ENCODE peak calls at places on chromosomes 3 and 15, in eight cellular contexts. V is ovary, O is uterus, Q is GM12891, G is IMR-90, P is spleen, N is body of pancreas, C is stomach. M is an unnamed sample.

GRCh38 chr3:132872711-132873110 is 150.5 kb upstream of the NPHP3 start:
- DNase-seq in P (no peak), N (no peak), V (no peak), O (no peak), C (no peak), Q (no peak), G (no peak), M (no peak)

GRCh38 chr3:129360705-129361460 is 67.6 kb downstream of the EFCAB12 start:
- DNase-seq in C (no peak), N (no peak), G (no peak), Q (no peak), V (no peak), P (no peak), O (no peak), M (no peak)

GRCh38 chr3:43366466-43366865 is 80.1 kb downstream of the SNRK start:
- DNase-seq in N (no peak), P (no peak), O (no peak), V (no peak), G (no peak), C (peak; percentile 59), Q (no peak), M (no peak)

GRCh38 chr3:74787008-74787407 is 172.5 kb upstream of the CNTN3 start:
- DNase-seq in N (no peak), V (no peak), C (no peak), G (no peak), P (no peak), Q (no peak), O (no peak), M (no peak)

GRCh38 chr3:142595951-142596725 is at the start of gene PLS1:
- DNase-seq in P (peak; percentile 94), V (peak; percentile 80), Q (peak; percentile 81), O (peak; percentile 88), C (peak; percentile 93), N (peak; percentile 91), G (peak; percentile 70), M (peak; percentile 58)

GRCh38 chr3:141081141-141081795 is 30.1 kb downstream of the SPSB4 start:
- DNase-seq in P (peak; percentile 34), Q (no peak), C (no peak), G (no peak), O (no peak), N (no peak), V (no peak), M (no peak)

GRCh38 chr3:3552741-3553140 is 246.5 kb upstream of the LRRN1 start:
- DNase-seq in V (no peak), P (no peak), C (no peak), O (no peak), N (no peak), Q (no peak), G (no peak), M (peak; percentile 6)

GRCh38 chr3:78734048-78734637 is 1033.7 kb downstream of the ROBO1 start:
- DNase-seq in O (no peak), Q (no peak), C (no peak), N (no peak), V (no peak), G (peak; percentile 83), P (no peak), M (no peak)

GRCh38 chr15:59532770-59533379 is 78.7 kb upstream of the GCNT3 start:
- DNase-seq in N (peak; percentile 32), O (no peak), G (peak; percentile 21), V (peak; percentile 24), P (no peak), C (peak; percentile 25), Q (no peak), M (no peak)

GRCh38 chr3:196662711-196663571 is 23.4 kb downstream of the NRROS start:
- DNase-seq in V (no peak), G (peak; percentile 41), P (no peak), Q (no peak), O (no peak), C (no peak), N (no peak), M (no peak)

GRCh38 chr3:159667261-159667660 is 321.4 kb upstream of the IL12A start:
- DNase-seq in P (no peak), G (peak; percentile 60), Q (no peak), V (no peak), C (no peak), O (no peak), N (no peak), M (no peak)

GRCh38 chr15:51668446-51668845 is 12.9 kb upstream of the SCG3 start:
- DNase-seq in G (no peak), P (no peak), O (no peak), C (no peak), Q (no peak), N (no peak), V (no peak), M (no peak)

GRCh38 chr15:91849749-91850161 is 3.8 kb upstream of the SLCO3A1 start:
- DNase-seq in P (no peak), Q (no peak), V (no peak), G (peak; percentile 57), C (no peak), N (no peak), O (no peak), M (peak; percentile 25)

GRCh38 chr3:124295358-124295757 is 303.4 kb upstream of the ROPN1 start:
- DNase-seq in Q (no peak), N (no peak), V (no peak), P (no peak), O (no peak), C (no peak), G (no peak), M (no peak)

GRCh38 chr3:35383719-35384555 is 255.4 kb upstream of the ARPP21 start:
- DNase-seq in C (no peak), Q (no peak), V (no peak), P (no peak), G (no peak), N (no peak), O (no peak), M (no peak)

GRCh38 chr15:94229591-94230365 is 1.6 kb upstream of the MCTP2 start:
- DNase-seq in O (no peak), V (no peak), G (no peak), C (no peak), N (no peak), P (no peak), Q (no peak), M (no peak)
- TF ChIP-seq POLR2A in O (no peak), V (no peak), G (no peak), C (no peak), N (no peak), P (no peak), Q (no peak), M (no peak)

GRCh38 chr3:50356553-50356952 is 2.8 kb downstream of the TMEM115 start:
- DNase-seq in C (peak; percentile 60), N (peak; percentile 61), P (no peak), Q (no peak), O (no peak), V (no peak), G (no peak), M (no peak)
- TF ChIP-seq POLR2A in C (no peak), N (no peak), P (no peak), Q (no peak), O (no peak), V (no peak), G (no peak), M (no peak)

DNA sequence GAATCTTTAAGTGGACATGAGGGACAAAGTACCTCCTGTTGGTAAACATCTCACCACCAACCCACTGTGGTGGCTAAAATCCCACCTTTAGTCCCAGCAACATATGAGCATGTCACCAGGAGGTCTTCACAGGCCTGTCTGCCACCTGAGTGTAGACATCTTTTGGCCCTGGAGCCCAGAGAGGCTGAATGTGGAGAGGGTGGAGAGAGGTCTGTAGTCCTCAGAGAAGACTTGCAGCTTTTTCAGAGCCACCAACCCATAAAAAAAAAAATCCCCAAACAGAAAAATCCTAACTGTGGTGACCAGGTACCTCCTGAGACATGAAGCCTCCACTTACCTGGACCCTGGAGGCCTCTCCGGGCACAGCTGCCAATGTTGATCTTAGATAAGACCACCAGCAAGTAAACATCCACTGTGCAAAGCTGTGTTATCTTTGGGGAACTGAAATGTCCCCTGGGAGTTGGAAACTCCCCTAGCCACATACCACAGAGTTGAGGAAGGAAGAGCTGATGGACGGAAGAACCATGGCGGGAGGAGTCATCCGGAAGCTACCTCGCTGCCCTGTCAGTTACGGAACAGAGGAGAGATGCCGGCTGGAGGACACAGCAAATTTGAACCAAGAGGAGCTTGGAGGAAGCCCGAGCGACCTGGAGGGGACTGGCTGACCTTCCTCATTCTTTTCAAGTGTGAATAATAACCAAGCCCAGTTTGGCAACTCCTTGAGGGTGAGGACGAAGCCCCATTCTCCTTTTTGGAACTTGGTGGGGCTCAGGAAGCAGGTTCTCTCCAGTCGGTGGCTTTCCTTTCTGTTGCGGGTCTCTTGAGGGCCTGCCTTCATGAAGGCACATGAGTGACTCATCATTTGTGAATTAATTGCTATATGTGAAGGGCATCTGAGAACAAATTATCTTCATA is at the start of gene GHRL:
- DNase-seq in O (no peak), Q (peak; percentile 47), V (no peak), P (peak; percentile 84), N (peak; percentile 33), G (no peak), C (peak; percentile 43), M (no peak)
- TF ChIP-seq POLR2A in O (no peak), Q (peak; percentile 81), V (no peak), P (no peak), N (no peak), G (no peak), C (no peak), M (no peak)

GRCh38 chr3:20182206-20182605 is 3.8 kb downstream of the SGO1 start:
- DNase-seq in Q (no peak), N (peak; percentile 79), P (no peak), C (peak; percentile 59), O (no peak), V (no peak), G (no peak), M (no peak)

GRCh38 chr3:20185364-20185732 is 658 bp downstream of the SGO1 start:
- DNase-seq in G (peak; percentile 8), P (no peak), C (no peak), Q (no peak), O (no peak), V (no peak), N (no peak), M (no peak)

GRCh38 chr3:20181276-20181675 is 4.7 kb downstream of the SGO1 start:
- DNase-seq in Q (no peak), O (no peak), V (no peak), G (no peak), P (no peak), N (no peak), C (no peak), M (no peak)

GRCh38 chr3:20186600-20187004 is 596 bp upstream of the SGO1 start:
- DNase-seq in Q (no peak), G (no peak), V (no peak), C (no peak), N (no peak), O (no peak), P (no peak), M (no peak)

DNA sequence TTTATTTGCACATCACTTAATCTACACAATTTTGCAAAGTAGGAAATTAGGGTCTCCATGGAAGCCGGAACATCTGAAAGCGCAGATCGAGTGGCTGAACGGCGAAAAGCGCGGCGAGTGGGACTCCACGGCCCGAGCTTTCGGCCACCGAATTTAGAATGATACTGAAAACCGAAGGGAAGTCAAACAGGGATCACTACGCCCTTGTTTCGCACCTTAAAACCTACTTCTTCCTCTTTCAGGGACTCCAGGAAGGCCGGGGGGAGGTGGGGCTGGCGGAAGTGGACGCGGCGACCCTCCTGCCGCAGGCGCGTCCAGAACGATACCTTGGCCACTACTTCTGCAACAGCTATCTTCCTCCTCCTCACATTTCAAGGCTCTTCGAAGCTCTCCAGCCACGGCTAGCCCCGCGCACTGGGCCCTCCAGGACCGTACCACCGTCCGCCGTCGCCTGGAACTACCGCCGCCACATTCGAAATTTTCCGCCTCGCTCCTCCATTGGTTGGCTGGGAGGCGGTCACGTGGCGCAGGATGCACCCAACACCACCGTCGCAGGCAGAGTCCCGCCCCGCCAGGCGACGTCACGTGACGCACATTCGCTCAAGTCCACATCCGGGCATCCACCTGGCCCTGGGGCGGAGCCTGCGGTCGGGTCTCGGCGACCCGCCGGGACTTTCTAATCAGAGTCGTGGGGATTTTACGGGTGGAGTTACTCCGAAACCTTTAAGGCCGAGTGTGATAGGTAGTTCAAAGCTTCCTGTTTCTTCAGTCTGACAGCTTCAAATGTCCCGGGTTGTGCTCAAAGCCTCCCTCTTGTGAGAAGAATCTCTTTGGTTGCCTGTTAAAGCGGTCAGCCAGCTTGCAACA is at the start of gene SGO1:
- DNase-seq in C (peak; percentile 100), O (peak; percentile 99), Q (peak; percentile 74), N (peak; percentile 100), G (peak; percentile 96), V (peak; percentile 99), P (peak; percentile 100), M (peak; percentile 89)
- TF ChIP-seq POLR2A in C (no peak), O (peak; percentile 88), Q (peak; percentile 93), N (peak; percentile 82), G (peak; percentile 90), V (peak; percentile 87), P (no peak), M (peak; percentile 57)

M was measured in H54.